ENCODE peak calls at places on chromosome 15, in nine cellular contexts. L, J, X, W, E, S, G, H and K are unnamed samples.

GRCh38 chr15:33699691-33700447 is 268.4 kb upstream of the CHRM5 start:
- DNase-seq in H (no peak), E (peak; percentile 67), X (peak; percentile 9), W (no peak), L (no peak), G (no peak), S (peak; percentile 22), J (no peak), K (no peak)

GRCh38 chr15:83306561-83306960 is 22.1 kb upstream of the BNC1 start:
- DNase-seq in S (no peak), L (no peak), W (no peak), X (no peak), H (no peak), J (no peak), E (no peak), G (no peak), K (no peak)

GRCh38 chr15:78709263-78709882 is 68.4 kb upstream of the CHRNB4 start:
- DNase-seq in J (peak; percentile 78), E (peak; percentile 87), G (peak; percentile 36), S (peak; percentile 84), W (peak; percentile 35), L (peak; percentile 86), X (peak; percentile 39), H (no peak), K (peak; percentile 65)

GRCh38 chr15:100667405-100668320 is 65.3 kb downstream of the ASB7 start:
- DNase-seq in G (no peak), X (no peak), W (no peak), H (no peak), J (no peak), E (no peak), S (peak; percentile 69), L (no peak), K (no peak)

GRCh38 chr15:82158811-82159210 is 103.7 kb downstream of the EFL1 start:
- DNase-seq in G (no peak), J (no peak), E (no peak), W (no peak), L (no peak), H (no peak), S (peak; percentile 22), X (no peak), K (no peak)

GRCh38 chr15:55060831-55061230 is 135.9 kb downstream of the RSL24D1 start:
- DNase-seq in W (no peak), H (no peak), X (no peak), G (no peak), L (no peak), J (no peak), S (peak; percentile 2), E (no peak), K (no peak)

GRCh38 chr15:82680200-82681102 is 29.2 kb downstream of the AP3B2 start:
- DNase-seq in L (peak; percentile 67), X (no peak), G (no peak), E (peak; percentile 94), W (no peak), S (peak; percentile 77), H (no peak), J (peak; percentile 95), K (peak; percentile 26)

GRCh38 chr15:29672923-29673809 is 149.1 kb downstream of the TJP1 start:
- DNase-seq in J (no peak), L (no peak), X (no peak), E (no peak), H (no peak), S (no peak), G (no peak), W (no peak), K (no peak)

GRCh38 chr15:68650901-68651709 is 72.3 kb downstream of the CORO2B start:
- DNase-seq in L (peak; percentile 90), H (no peak), X (peak; percentile 18), E (peak; percentile 94), G (peak; percentile 51), S (peak; percentile 62), J (peak; percentile 80), W (no peak), K (peak; percentile 18)

GRCh38 chr15:96166223-96167200 is 164.0 kb upstream of the NR2F2 start:
- DNase-seq in X (no peak), W (no peak), J (no peak), S (no peak), H (no peak), G (no peak), L (no peak), E (no peak), K (no peak)

GRCh38 chr15:83144771-83145170 is 37.3 kb downstream of the TM6SF1 start:
- DNase-seq in H (no peak), S (no peak), W (no peak), E (peak; percentile 28), X (no peak), G (no peak), J (no peak), L (no peak), K (no peak)

GRCh38 chr15:42921049-42921731 is 612 bp upstream of the TTBK2 start:
- DNase-seq in J (no peak), H (no peak), W (no peak), X (no peak), G (no peak), S (peak; percentile 7), E (peak; percentile 44), L (no peak), K (no peak)

GRCh38 chr15:79314811-79315210 is 3.9 kb downstream of the TMED3 start:
- DNase-seq in G (no peak), H (no peak), S (no peak), E (no peak), X (no peak), W (no peak), L (no peak), J (no peak), K (no peak)

GRCh38 chr15:68449389-68449788 is 17.4 kb upstream of the ITGA11 start:
- DNase-seq in G (no peak), L (no peak), H (no peak), W (no peak), S (no peak), E (peak; percentile 11), X (no peak), J (no peak), K (no peak)

GRCh38 chr15:90465140-90465929 is 64.4 kb upstream of the CRTC3 start:
- DNase-seq in S (no peak), E (no peak), H (no peak), G (no peak), J (no peak), X (no peak), W (no peak), L (no peak), K (no peak)

GRCh38 chr15:101045835-101046691 is 126.9 kb downstream of the LRRK1 start:
- DNase-seq in E (no peak), L (no peak), G (no peak), J (no peak), H (no peak), X (no peak), W (no peak), S (no peak), K (no peak)

GRCh38 chr15:60407406-60407805 is 9.6 kb upstream of the ANXA2 start:
- DNase-seq in L (peak; percentile 98), S (no peak), X (no peak), G (no peak), H (no peak), J (no peak), E (no peak), W (no peak), K (no peak)

GRCh38 chr15:88635343-88635742 is 3.5 kb upstream of the ISG20 start:
- DNase-seq in S (no peak), G (no peak), L (no peak), E (no peak), W (no peak), H (no peak), J (no peak), X (no peak), K (no peak)

GRCh38 chr15:89395461-89395875 is 60.8 kb upstream of the POLG start:
- DNase-seq in G (no peak), E (no peak), L (no peak), J (no peak), S (no peak), X (no peak), W (no peak), H (no peak), K (peak; percentile 76)

GRCh38 chr15:88657326-88658069 is 18.7 kb downstream of the ISG20 start:
- DNase-seq in S (peak; percentile 78), H (no peak), L (peak; percentile 78), X (no peak), G (peak; percentile 38), W (no peak), E (peak; percentile 76), J (peak; percentile 62), K (peak; percentile 21)

GRCh38 chr15:93929375-93930094 is 301.8 kb upstream of the MCTP2 start:
- DNase-seq in X (no peak), J (no peak), H (no peak), G (no peak), S (no peak), L (no peak), W (no peak), E (peak; percentile 14), K (no peak)

GRCh38 chr15:27878841-27879240 is 220.3 kb downstream of the OCA2 start:
- DNase-seq in L (no peak), H (no peak), G (no peak), X (no peak), E (no peak), J (no peak), S (no peak), W (no peak), K (no peak)

DNA sequence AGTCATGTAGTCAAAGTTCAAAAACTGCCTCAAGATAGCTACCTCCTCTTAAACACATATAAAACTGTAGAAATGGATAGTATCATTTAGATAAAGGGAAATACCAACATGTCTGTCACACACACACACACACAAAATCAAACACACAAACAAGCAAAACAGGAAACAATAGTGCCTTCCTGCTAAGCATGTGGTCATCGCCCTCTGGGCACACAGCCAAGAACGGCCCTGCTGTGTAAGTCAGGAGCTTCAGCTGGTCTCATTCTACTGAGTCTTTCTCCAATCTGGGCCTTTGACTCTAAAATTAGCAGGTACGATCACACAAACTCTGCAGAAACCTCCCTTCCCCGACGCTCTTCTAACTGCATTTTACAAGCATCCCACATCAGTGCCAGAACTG is 272.2 kb upstream of the CHRNA7 start:
- DNase-seq in J (peak; percentile 16), H (peak; percentile 9), S (peak; percentile 35), E (no peak), G (peak; percentile 16), X (no peak), L (peak; percentile 37), W (no peak), K (no peak)
- TF ChIP-seq REST in J (no peak), H (no peak), S (no peak), E (no peak), G (no peak), X (no peak), L (no peak), W (no peak), K (no peak)

GRCh38 chr15:58980351-58980939 is 7.0 kb upstream of the RNF111 start:
- DNase-seq in X (peak; percentile 23), S (peak; percentile 34), H (no peak), J (peak; percentile 20), E (peak; percentile 52), L (peak; percentile 43), G (peak; percentile 32), W (no peak), K (no peak)
- TF ChIP-seq REST in X (no peak), S (no peak), H (no peak), J (no peak), E (no peak), L (no peak), G (no peak), W (no peak), K (no peak)

GRCh38 chr15:99425666-99426301 is 140.0 kb upstream of the MEF2A start:
- DNase-seq in E (no peak), X (no peak), S (no peak), W (no peak), G (no peak), H (no peak), J (no peak), L (no peak), K (no peak)
- TF ChIP-seq REST in E (no peak), X (no peak), S (no peak), W (no peak), G (no peak), H (no peak), J (no peak), L (no peak), K (no peak)

GRCh38 chr15:70802629-70803028 is 39.3 kb upstream of the UACA start:
- DNase-seq in J (no peak), H (no peak), X (no peak), L (peak; percentile 41), S (no peak), G (no peak), W (no peak), E (no peak), K (no peak)
- TF ChIP-seq REST in J (no peak), H (no peak), X (no peak), L (no peak), S (no peak), G (no peak), W (no peak), E (no peak), K (no peak)